ENCODE peak calls at places on chromosomes 12 and 14, in eight cellular contexts. One of them, this sample, is unnamed.

GRCh38 chr12:29741342-29742241 is 42.1 kb downstream of the TMTC1 start:
- DNase-seq in NCI-H1694 treated with DMSO at 0.1 percent for 48 hours: no peak
- DNase-seq in SK-N-DZ: no peak
- DNase-seq in right cardiac atrium: peak; percentile 30
- DNase-seq in NCI-H1417: no peak
- DNase-seq in ELF-1: no peak
- DNase-seq in KG1: no peak
- DNase-seq in posterior cingulate gyrus: no peak
- DNase-seq in this sample: no peak

GRCh38 chr12:62977879-62978278 is 42.9 kb upstream of the PPM1H start:
- DNase-seq in NCI-H1694 treated with DMSO at 0.1 percent for 48 hours: no peak
- DNase-seq in SK-N-DZ: no peak
- DNase-seq in right cardiac atrium: no peak
- DNase-seq in NCI-H1417: no peak
- DNase-seq in ELF-1: no peak
- DNase-seq in KG1: no peak
- DNase-seq in posterior cingulate gyrus: no peak
- DNase-seq in this sample: no peak

GRCh38 chr12:65667932-65668331 is 156.4 kb upstream of the HMGA2 start:
- DNase-seq in NCI-H1694 treated with DMSO at 0.1 percent for 48 hours: no peak
- DNase-seq in SK-N-DZ: no peak
- DNase-seq in right cardiac atrium: no peak
- DNase-seq in NCI-H1417: no peak
- DNase-seq in ELF-1: no peak
- DNase-seq in KG1: no peak
- DNase-seq in posterior cingulate gyrus: no peak
- DNase-seq in this sample: no peak

GRCh38 chr12:28035483-28035882 is 63.0 kb upstream of the PTHLH start:
- DNase-seq in NCI-H1694 treated with DMSO at 0.1 percent for 48 hours: no peak
- DNase-seq in SK-N-DZ: no peak
- DNase-seq in right cardiac atrium: no peak
- DNase-seq in NCI-H1417: peak; percentile 60
- DNase-seq in ELF-1: no peak
- DNase-seq in KG1: no peak
- DNase-seq in posterior cingulate gyrus: no peak
- DNase-seq in this sample: no peak

GRCh38 chr12:2641209-2641608 is 153.6 kb upstream of the FKBP4 start:
- DNase-seq in NCI-H1694 treated with DMSO at 0.1 percent for 48 hours: no peak
- DNase-seq in SK-N-DZ: no peak
- DNase-seq in right cardiac atrium: peak; percentile 38
- DNase-seq in NCI-H1417: no peak
- DNase-seq in ELF-1: peak; percentile 65
- DNase-seq in KG1: no peak
- DNase-seq in posterior cingulate gyrus: no peak
- DNase-seq in this sample: peak; percentile 23

GRCh38 chr14:23437142-23438129 is 2.0 kb upstream of the MYH7 start:
- DNase-seq in NCI-H1694 treated with DMSO at 0.1 percent for 48 hours: no peak
- DNase-seq in SK-N-DZ: no peak
- DNase-seq in right cardiac atrium: no peak
- DNase-seq in NCI-H1417: no peak
- DNase-seq in ELF-1: no peak
- DNase-seq in KG1: no peak
- DNase-seq in posterior cingulate gyrus: no peak
- DNase-seq in this sample: no peak

GRCh38 chr12:116712458-116713303 is 25.2 kb downstream of the SPRING1 start:
- DNase-seq in NCI-H1694 treated with DMSO at 0.1 percent for 48 hours: no peak
- DNase-seq in SK-N-DZ: peak; percentile 86
- DNase-seq in right cardiac atrium: no peak
- DNase-seq in NCI-H1417: peak; percentile 40
- DNase-seq in ELF-1: no peak
- DNase-seq in KG1: no peak
- DNase-seq in posterior cingulate gyrus: no peak
- DNase-seq in this sample: no peak

GRCh38 chr14:45252356-45253069 is 489 bp downstream of the MIS18BP1 start:
- DNase-seq in NCI-H1694 treated with DMSO at 0.1 percent for 48 hours: peak; percentile 42
- DNase-seq in SK-N-DZ: no peak
- DNase-seq in right cardiac atrium: no peak
- DNase-seq in NCI-H1417: peak; percentile 84
- DNase-seq in ELF-1: peak; percentile 13
- DNase-seq in KG1: no peak
- DNase-seq in posterior cingulate gyrus: no peak
- DNase-seq in this sample: peak; percentile 6

GRCh38 chr12:95083938-95084337 is 10.5 kb upstream of the NR2C1 start:
- DNase-seq in NCI-H1694 treated with DMSO at 0.1 percent for 48 hours: no peak
- DNase-seq in SK-N-DZ: peak; percentile 31
- DNase-seq in right cardiac atrium: no peak
- DNase-seq in NCI-H1417: no peak
- DNase-seq in ELF-1: peak; percentile 65
- DNase-seq in KG1: no peak
- DNase-seq in posterior cingulate gyrus: no peak
- DNase-seq in this sample: peak; percentile 30